ENCODE peak calls at places on chromosome 19, in seven cellular contexts. T is AG04450, L is NCI-H1694, G is heart left ventricle, C is HCT116, J is body of pancreas, A is hepatocyte. B is an unnamed sample.

GRCh38 chr19:22523940-22524339 is 101.8 kb upstream of the ZNF98 start:
- DNase-seq in T (no peak), L (no peak), G (no peak), C (no peak), J (no peak), A (no peak), B (no peak)

GRCh38 chr19:6737284-6737872 is at the start of gene GPR108:
- DNase-seq in T (peak; percentile 100), L (peak; percentile 37), G (peak; percentile 100), C (peak; percentile 100), J (peak; percentile 99), A (peak; percentile 100), B (peak; percentile 100)

GRCh38 chr19:3618144-3618810 is 8.3 kb downstream of the CACTIN start:
- DNase-seq in T (peak; percentile 15), L (no peak), G (peak; percentile 76), C (no peak), J (peak; percentile 55), A (peak; percentile 71), B (peak; percentile 57)

GRCh38 chr19:1269478-1270167 is 491 bp downstream of the CIRBP start:
- DNase-seq in T (no peak), L (peak; percentile 22), G (peak; percentile 94), C (no peak), J (peak; percentile 92), A (peak; percentile 94), B (peak; percentile 87)

GRCh38 chr19:2330632-2331284 is 2.3 kb downstream of the SPPL2B start:
- DNase-seq in T (no peak), L (no peak), G (no peak), C (no peak), J (peak; percentile 77), A (peak; percentile 89), B (peak; percentile 83)

GRCh38 chr19:7515471-7516226 is at the start of gene ZNF358:
- DNase-seq in T (no peak), L (no peak), G (peak; percentile 91), C (no peak), J (peak; percentile 74), A (peak; percentile 92), B (peak; percentile 62)

GRCh38 chr19:39154626-39155100 is 29.1 kb downstream of the PAK4 start:
- DNase-seq in T (no peak), L (no peak), G (no peak), C (peak; percentile 38), J (peak; percentile 92), A (peak; percentile 67), B (peak; percentile 68)

GRCh38 chr19:19956431-19957075 is 55.8 kb downstream of the ZNF93 start:
- DNase-seq in T (no peak), L (no peak), G (no peak), C (no peak), J (no peak), A (no peak), B (no peak)

GRCh38 chr19:1567116-1567847 is 843 bp downstream of the MEX3D start:
- DNase-seq in T (no peak), L (no peak), G (peak; percentile 48), C (no peak), J (peak; percentile 46), A (peak; percentile 71), B (no peak)

GRCh38 chr19:9792191-9793050 is 23.9 kb upstream of the ZNF846 start:
- DNase-seq in T (peak; percentile 84), L (no peak), G (peak; percentile 96), C (no peak), J (peak; percentile 88), A (peak; percentile 99), B (peak; percentile 92)

GRCh38 chr19:49468746-49469447 is 5.1 kb upstream of the FLT3LG start:
- DNase-seq in T (no peak), L (no peak), G (peak; percentile 92), C (no peak), J (peak; percentile 55), A (peak; percentile 75), B (peak; percentile 48)

GRCh38 chr19:43625918-43626579 is 6.6 kb upstream of the ZNF428 start:
- DNase-seq in T (no peak), L (no peak), G (no peak), C (no peak), J (no peak), A (no peak), B (no peak)

GRCh38 chr19:53192771-53193533 is at the start of gene ZNF665:
- DNase-seq in T (peak; percentile 44), L (no peak), G (peak; percentile 92), C (no peak), J (peak; percentile 89), A (peak; percentile 93), B (peak; percentile 90)

GRCh38 chr19:38733493-38734175 is 10.6 kb downstream of the CAPN12 start:
- DNase-seq in T (no peak), L (no peak), G (no peak), C (no peak), J (peak; percentile 16), A (peak; percentile 9), B (no peak)

GRCh38 chr19:478236-478888 is 17.5 kb upstream of the SHC2 start:
- DNase-seq in T (no peak), L (no peak), G (no peak), C (no peak), J (no peak), A (no peak), B (no peak)

GRCh38 chr19:42051166-42052115 is 18.6 kb downstream of the GRIK5 start:
- DNase-seq in T (no peak), L (no peak), G (no peak), C (no peak), J (no peak), A (peak; percentile 40), B (no peak)

GRCh38 chr19:35225951-35226350 is 2.6 kb downstream of the FAM187B start:
- DNase-seq in T (no peak), L (no peak), G (no peak), C (no peak), J (no peak), A (no peak), B (no peak)

GRCh38 chr19:1183543-1184172 is 9.6 kb upstream of the SBNO2 start:
- DNase-seq in T (no peak), L (no peak), G (no peak), C (peak; percentile 73), J (peak; percentile 65), A (peak; percentile 88), B (peak; percentile 78)

GRCh38 chr19:38737921-38738731 is 6.1 kb downstream of the CAPN12 start:
- DNase-seq in T (no peak), L (no peak), G (no peak), C (no peak), J (no peak), A (no peak), B (no peak)

GRCh38 chr19:16371540-16371986 is 46.9 kb downstream of the KLF2 start:
- DNase-seq in T (no peak), L (no peak), G (peak; percentile 75), C (no peak), J (no peak), A (no peak), B (peak; percentile 71)

GRCh38 chr19:30419581-30420180 is 47.5 kb downstream of the ZNF536 start:
- DNase-seq in T (no peak), L (no peak), G (no peak), C (no peak), J (no peak), A (no peak), B (no peak)

GRCh38 chr19:30374791-30375650 is 2.8 kb downstream of the ZNF536 start:
- DNase-seq in T (no peak), L (no peak), G (no peak), C (no peak), J (no peak), A (peak; percentile 26), B (no peak)

GRCh38 chr19:46367434-46367833 is 20.5 kb downstream of the PPP5C start:
- DNase-seq in T (no peak), L (no peak), G (no peak), C (no peak), J (no peak), A (no peak), B (no peak)

GRCh38 chr19:24033962-24034342 is 53.0 kb upstream of the ZNF254 start:
- DNase-seq in T (peak; percentile 21), L (peak; percentile 12), G (peak; percentile 60), C (no peak), J (peak; percentile 57), A (peak; percentile 73), B (peak; percentile 41)

GRCh38 chr19:6754136-6754535 is 13.1 kb downstream of the SH2D3A start:
- DNase-seq in T (no peak), L (no peak), G (no peak), C (no peak), J (no peak), A (no peak), B (no peak)

B was measured in mucosa of gallbladder.